ENCODE peak calls at places on chromosome 1, in nine cellular contexts. L is CD8-positive, alpha-beta memory T cell; Q is MM.1S; D is right atrium auricular region; Y is esophagus squamous epithelium; O is OCI-LY7; A is A673; V is A549; U is aorta. R is an unnamed sample.
A peak's percentile ranks its signal among the peaks of the same experiment; 100 is the strongest.

GRCh38 chr1:193338194-193338593 is 151.8 kb upstream of the B3GALT2 start:
- DNase-seq in O (no peak), A (no peak), U (no peak), V (no peak), D (no peak), Y (no peak), L (no peak), Q (peak; percentile 27), R (peak; percentile 11)

GRCh38 chr1:9626201-9626608 is 25.3 kb upstream of the PIK3CD start:
- DNase-seq in A (no peak), Q (peak; percentile 71), D (no peak), L (no peak), U (no peak), Y (no peak), V (no peak), O (peak; percentile 73), R (no peak)

GRCh38 chr1:40717960-40718359 is 26.5 kb downstream of the NFYC start:
- DNase-seq in Y (no peak), O (no peak), A (no peak), V (no peak), L (no peak), Q (no peak), D (no peak), U (no peak), R (no peak)

GRCh38 chr1:31238986-31239613 is 587 bp downstream of the NKAIN1 start:
- DNase-seq in O (no peak), D (no peak), Q (no peak), L (no peak), Y (no peak), A (peak; percentile 50), U (peak; percentile 73), V (peak; percentile 27), R (peak; percentile 9)

GRCh38 chr1:182601416-182601786 is 2.8 kb downstream of the RGS16 start:
- DNase-seq in L (peak; percentile 59), O (peak; percentile 92), Q (peak; percentile 91), V (peak; percentile 82), A (peak; percentile 84), D (peak; percentile 72), U (no peak), Y (no peak), R (peak; percentile 79)

GRCh38 chr1:64474639-64475038 is 4.7 kb downstream of the CACHD1 start:
- DNase-seq in U (peak; percentile 77), L (no peak), O (no peak), Q (no peak), A (peak; percentile 65), Y (no peak), V (no peak), D (no peak), R (no peak)

GRCh38 chr1:229251185-229251584 is 19.7 kb upstream of the RAB4A start:
- DNase-seq in V (no peak), Q (no peak), O (no peak), Y (no peak), D (no peak), A (no peak), L (no peak), U (no peak), R (no peak)

GRCh38 chr1:172949096-172949495 is 101.6 kb downstream of the TNFSF18 start:
- DNase-seq in V (no peak), D (no peak), U (no peak), A (no peak), Q (no peak), Y (no peak), O (no peak), L (no peak), R (no peak)

GRCh38 chr1:245124241-245124640 is 30.5 kb upstream of the KIF26B start:
- DNase-seq in V (no peak), Y (no peak), D (no peak), O (no peak), U (peak; percentile 22), Q (no peak), A (no peak), L (no peak), R (no peak)

GRCh38 chr1:115838805-115839705 is 1.9 kb downstream of the NHLH2 start:
- DNase-seq in D (no peak), Q (no peak), U (peak; percentile 82), V (no peak), Y (no peak), L (no peak), O (no peak), A (peak; percentile 41), R (no peak)

GRCh38 chr1:44642255-44642654 is 32.0 kb downstream of the TMEM53 start:
- DNase-seq in A (no peak), Q (no peak), V (no peak), U (no peak), O (no peak), D (no peak), Y (no peak), L (no peak), R (no peak)

GRCh38 chr1:235648407-235648907 is 1.1 kb downstream of the GNG4 start:
- DNase-seq in O (no peak), L (no peak), Y (no peak), A (peak; percentile 44), U (no peak), V (no peak), D (peak; percentile 47), Q (no peak), R (no peak)

GRCh38 chr1:39593386-39593785 is 16.8 kb upstream of the PABPC4 start:
- DNase-seq in U (no peak), V (no peak), L (no peak), Q (no peak), D (no peak), O (no peak), Y (no peak), A (no peak), R (no peak)

GRCh38 chr1:239987103-239987745 is 104.5 kb upstream of the FMN2 start:
- DNase-seq in A (peak; percentile 6), O (peak; percentile 35), Y (no peak), Q (peak; percentile 63), U (no peak), L (no peak), V (peak; percentile 67), D (no peak), R (no peak)

GRCh38 chr1:82387070-82387366 is 586.3 kb downstream of the ADGRL2 start:
- DNase-seq in A (no peak), D (no peak), L (no peak), V (no peak), U (no peak), Q (no peak), Y (no peak), O (no peak), R (no peak)

GRCh38 chr1:192812420-192813209 is 3.8 kb downstream of the RGS2 start:
- DNase-seq in U (no peak), D (no peak), L (no peak), A (no peak), Y (no peak), O (no peak), V (no peak), Q (no peak), R (no peak)

GRCh38 chr1:12541274-12542137 is 76.5 kb downstream of the DHRS3 start:
- DNase-seq in O (no peak), Q (no peak), L (no peak), V (no peak), U (peak; percentile 86), A (no peak), D (no peak), Y (no peak), R (no peak)

GRCh38 chr1:92538413-92539061 is 51.8 kb upstream of the GFI1 start:
- DNase-seq in D (no peak), A (no peak), L (no peak), Q (peak; percentile 52), O (no peak), U (no peak), Y (no peak), V (no peak), R (no peak)

GRCh38 chr1:27119270-27119618 is 35.7 kb downstream of the SLC9A1 start:
- DNase-seq in Y (no peak), A (no peak), Q (no peak), L (no peak), U (no peak), V (no peak), D (peak; percentile 73), O (no peak), R (no peak)

GRCh38 chr1:3004285-3005205 is 16.7 kb upstream of the ACTRT2 start:
- DNase-seq in U (peak; percentile 66), V (no peak), Y (no peak), D (no peak), O (no peak), A (no peak), Q (no peak), L (no peak), R (no peak)

GRCh38 chr1:35001743-35002142 is 16.6 kb upstream of the TMEM35B start:
- DNase-seq in O (no peak), U (no peak), Y (no peak), Q (no peak), A (no peak), V (no peak), D (no peak), L (no peak), R (no peak)

GRCh38 chr1:31016868-31017267 is 48.6 kb downstream of the PUM1 start:
- DNase-seq in Y (no peak), A (no peak), U (no peak), V (no peak), L (no peak), D (no peak), O (no peak), Q (no peak), R (no peak)

GRCh38 chr1:230851291-230851691 is 17.0 kb downstream of the C1orf198 start:
- DNase-seq in L (no peak), Y (no peak), V (no peak), Q (no peak), U (peak; percentile 78), A (no peak), D (no peak), O (no peak), R (no peak)
- H3K4me1 ChIP-seq in L (no peaks in the 10 kb centered on the region), Y (peaks cover 6% of the 10 kb centered on the region), V (peaks cover 28% of the 10 kb centered on the region), Q (no peaks in the 10 kb centered on the region), U (peaks cover 14% of the 10 kb centered on the region), A (peaks cover 10% of the 10 kb centered on the region), D (peaks cover 70% of the 10 kb centered on the region), O (no peaks in the 10 kb centered on the region), R (no peaks in the 10 kb centered on the region)

GRCh38 chr1:168082008-168082876 is 54.5 kb downstream of the GPR161 start:
- DNase-seq in Q (peak; percentile 82), V (peak; percentile 75), Y (no peak), L (peak; percentile 34), O (peak; percentile 78), A (peak; percentile 79), D (peak; percentile 86), U (peak; percentile 85), R (peak; percentile 25)
- H3K27ac ChIP-seq in Q (no peak overlapping the region), V (no peak overlapping the region), Y (peak overlapping the region; percentile 59), L (no peak overlapping the region), O (no peak overlapping the region), A (no peak overlapping the region), D (peak overlapping the region; percentile 64), U (no peak overlapping the region), R (no peak overlapping the region)

DNA sequence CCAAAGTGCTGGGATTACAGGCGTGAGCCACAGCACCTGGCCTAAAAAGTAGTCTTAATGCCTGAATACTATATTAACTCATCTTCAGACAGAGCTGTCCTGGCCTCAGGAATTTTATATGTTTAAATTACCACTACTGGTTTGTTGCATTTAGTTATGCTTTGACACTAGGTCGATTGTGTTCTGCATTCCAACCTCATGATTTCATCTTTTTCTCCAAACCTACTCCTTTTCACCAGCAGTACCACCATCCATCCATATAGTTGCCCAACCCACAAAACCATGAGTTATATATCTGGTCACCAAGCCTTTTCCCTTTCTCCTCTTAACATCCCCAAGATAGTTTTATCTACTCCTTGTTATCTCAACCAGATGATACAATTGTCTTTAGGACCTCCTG is 22.6 kb downstream of the FMO5 start:
- DNase-seq in D (no peak), Q (no peak), L (no peak), V (no peak), O (no peak), A (no peak), U (no peak), Y (no peak), R (no peak)
- H3K4me1 ChIP-seq in D (no peaks in the 10 kb centered on the region), Q (no peaks in the 10 kb centered on the region), L (no peaks in the 10 kb centered on the region), V (no peaks in the 10 kb centered on the region), O (peaks cover 20% of the 10 kb centered on the region), A (no peaks in the 10 kb centered on the region), U (no peaks in the 10 kb centered on the region), Y (no peaks in the 10 kb centered on the region), R (no peaks in the 10 kb centered on the region)

GRCh38 chr1:51264470-51264869 is 28.4 kb downstream of the RNF11 start:
- DNase-seq in D (no peak), A (peak; percentile 62), O (no peak), V (no peak), U (no peak), L (no peak), Y (no peak), Q (no peak), R (no peak)
- H3K27ac ChIP-seq in D (peak overlapping the region; percentile 13), A (no peak overlapping the region), O (no peak overlapping the region), V (no peak overlapping the region), U (no peak overlapping the region), L (no peak overlapping the region), Y (peak overlapping the region; percentile 31), Q (no peak overlapping the region), R (no peak overlapping the region)